ENCODE peak calls at places on chromosomes 12 and 14, in six cellular contexts. X is K562, I is GM12878, P is H1, S is HepG2, Z is GM12891. C is an unnamed sample.

GRCh38 chr12:111767362-111768158 is 827 bp downstream of the ALDH2 start:
- DNase-seq in X (no peak), I (no peak), S (peak), Z (no peak), P (no peak), C (no peak)

GRCh38 chr12:68610435-68611093 is at the start of gene RAP1B:
- DNase-seq in Z (peak), I (no peak), S (peak), P (peak), X (peak), C (peak)

GRCh38 chr12:48991247-48992050 is 7.7 kb downstream of the DDN start:
- DNase-seq in P (no peak), Z (no peak), I (no peak), S (no peak), X (no peak), C (no peak)

GRCh38 chr12:49982246-49983229 is 9.8 kb downstream of the AQP6 start:
- DNase-seq in X (peak), Z (no peak), I (no peak), S (no peak), P (no peak), C (no peak)

GRCh38 chr14:75711134-75711795 is 50.2 kb downstream of the TTLL5 start:
- DNase-seq in X (peak), S (peak), I (no peak), Z (peak), P (peak), C (no peak)

GRCh38 chr14:71754422-71755095 is 177.7 kb upstream of the RGS6 start:
- DNase-seq in Z (no peak), S (no peak), X (no peak), I (no peak), P (no peak), C (no peak)

GRCh38 chr12:44369967-44370366 is 506.1 kb downstream of the NELL2 start:
- DNase-seq in X (no peak), P (no peak), Z (no peak), I (no peak), S (no peak), C (no peak)

GRCh38 chr12:79765157-79765556 is 74.4 kb upstream of the PAWR start:
- DNase-seq in P (no peak), Z (no peak), S (no peak), X (no peak), I (no peak), C (no peak)

GRCh38 chr12:64311877-64312276 is 78.7 kb downstream of the C12orf56 start:
- DNase-seq in S (no peak), Z (no peak), P (no peak), I (no peak), X (no peak), C (no peak)
- TF ChIP-seq POLR2AphosphoS5 in S (no peak), Z (no peak), P (no peak), I (no peak), X (no peak), C (no peak)

DNA sequence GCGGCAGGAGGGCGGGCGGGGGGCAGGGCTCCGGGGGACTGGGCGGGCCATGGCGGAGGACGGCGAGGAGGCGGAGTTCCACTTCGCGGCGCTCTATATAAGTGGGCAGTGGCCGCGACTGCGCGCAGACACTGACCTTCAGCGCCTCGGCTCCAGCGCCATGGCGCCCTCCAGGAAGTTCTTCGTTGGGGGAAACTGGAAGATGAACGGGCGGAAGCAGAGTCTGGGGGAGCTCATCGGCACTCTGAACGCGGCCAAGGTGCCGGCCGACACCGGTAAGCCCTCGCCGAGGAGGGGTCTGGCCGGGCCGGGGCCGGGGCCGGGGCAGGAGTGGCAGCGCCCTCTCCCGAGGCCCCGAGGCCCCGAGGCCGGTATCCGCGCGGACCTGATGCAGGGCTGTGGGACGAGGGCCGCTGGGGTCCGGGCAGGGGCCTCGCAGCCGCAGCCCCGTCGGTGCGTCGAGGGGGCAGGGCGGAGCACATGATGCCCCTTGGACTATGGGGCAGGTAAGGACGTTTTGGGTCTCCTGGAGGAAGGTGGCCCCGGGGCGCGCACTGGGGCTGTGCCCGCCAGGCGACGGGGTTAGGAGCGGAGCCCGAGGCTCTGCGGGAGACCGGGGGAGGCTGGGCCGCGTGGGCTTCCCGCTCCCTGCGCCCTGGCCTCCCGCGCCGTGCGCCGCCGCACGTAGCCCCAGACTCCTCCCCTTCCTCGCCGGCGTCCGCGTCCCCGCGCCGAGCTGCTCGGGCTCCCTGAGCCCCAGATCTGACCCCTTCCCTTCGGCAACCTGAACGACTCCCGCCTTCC is at the start of gene TPI1:
- DNase-seq in Z (peak), X (peak), P (peak), I (peak), S (peak), C (peak)
- TF ChIP-seq POLR2A in Z (peak), X (peak), P (no peak), I (peak), S (peak), C (peak)

GRCh38 chr12:121114806-121115205 is 17.9 kb upstream of the P2RX7 start:
- DNase-seq in P (no peak), Z (no peak), X (no peak), S (no peak), I (no peak), C (no peak)
- TF ChIP-seq TAF1 in P (no peak), Z (no peak), X (no peak), S (no peak), I (no peak), C (no peak)

GRCh38 chr12:76178461-76178860 is 94.0 kb upstream of the NAP1L1 start:
- DNase-seq in P (no peak), Z (no peak), S (no peak), I (no peak), X (no peak), C (no peak)

GRCh38 chr12:76180401-76181277 is 96.2 kb upstream of the NAP1L1 start:
- DNase-seq in P (no peak), Z (no peak), S (no peak), I (no peak), X (peak), C (no peak)

GRCh38 chr12:76187177-76187576 is 102.7 kb upstream of the NAP1L1 start:
- DNase-seq in S (no peak), Z (no peak), X (no peak), P (no peak), I (no peak), C (no peak)

GRCh38 chr12:76186507-76186906 is 102.0 kb upstream of the NAP1L1 start:
- DNase-seq in I (no peak), Z (no peak), S (no peak), P (no peak), X (no peak), C (no peak)

DNA sequence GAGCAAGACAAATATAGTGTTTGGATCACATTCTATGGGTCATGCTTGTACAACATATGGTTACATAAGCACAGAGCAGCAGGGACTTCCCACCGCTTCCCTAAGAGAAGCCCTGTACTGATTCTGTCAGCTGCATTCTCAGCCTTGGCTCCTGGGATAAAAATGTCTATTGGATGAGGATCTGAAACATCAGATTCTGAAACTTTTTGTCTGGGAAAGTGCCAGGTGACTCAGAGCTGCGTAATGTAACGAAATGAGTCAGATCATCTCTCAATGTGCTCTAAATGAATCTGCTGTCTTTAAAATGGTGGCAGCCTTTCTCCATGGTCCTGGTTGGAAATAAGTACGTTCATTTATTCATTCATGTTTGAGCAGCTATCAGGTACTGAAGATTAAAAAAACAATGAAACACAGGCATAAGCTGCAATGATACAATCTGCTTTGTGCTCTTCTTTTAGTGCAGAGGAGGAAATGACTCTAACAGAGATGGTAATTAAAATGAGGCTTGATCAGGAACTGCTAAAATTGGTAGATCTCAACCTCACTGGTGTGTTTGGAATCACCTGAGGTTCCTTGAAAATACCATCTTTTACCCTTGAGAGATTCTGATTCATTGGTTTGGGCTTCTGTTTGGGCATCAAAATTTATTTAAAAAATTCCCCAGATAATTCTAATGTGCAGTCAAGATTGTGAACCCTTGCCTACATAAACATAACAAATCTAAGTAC is 99.1 kb upstream of the NAP1L1 start:
- DNase-seq in P (no peak), X (peak), S (peak), I (peak), Z (peak), C (no peak)
- TF ChIP-seq POLR2AphosphoS5 in P (no peak), X (no peak), S (no peak), I (no peak), Z (no peak), C (no peak)

GRCh38 chr12:52876371-52876770 is 27.6 kb upstream of the KRT78 start:
- DNase-seq in Z (no peak), X (no peak), S (no peak), P (no peak), I (no peak), C (no peak)
- TF ChIP-seq POLR2A in Z (no peak), X (no peak), S (no peak), P (no peak), I (no peak), C (no peak)

GRCh38 chr12:95805864-95806669 is 15.5 kb upstream of the NTN4 start:
- DNase-seq in S (no peak), Z (no peak), P (no peak), X (no peak), I (no peak), C (no peak)
- TF ChIP-seq TAF1 in S (no peak), Z (no peak), P (no peak), X (no peak), I (no peak), C (no peak)

GRCh38 chr14:52694761-52695480 is 437 bp downstream of the ERO1A start:
- DNase-seq in X (peak), S (peak), Z (peak), I (peak), P (no peak), C (peak)
- TF ChIP-seq POLR2AphosphoS5 in X (no peak), S (no peak), Z (peak), I (no peak), P (no peak), C (no peak)

GRCh38 chr12:120497524-120498150 is 1.7 kb downstream of the DYNLL1 start:
- DNase-seq in X (no peak), I (no peak), P (no peak), S (no peak), Z (no peak), C (no peak)

GRCh38 chr12:120498870-120499515 is 3.1 kb downstream of the DYNLL1 start:
- DNase-seq in P (no peak), Z (no peak), I (no peak), X (no peak), S (no peak), C (no peak)

GRCh38 chr12:120495189-120495722 is 657 bp upstream of the DYNLL1 start:
- DNase-seq in Z (no peak), I (no peak), S (no peak), X (no peak), P (peak), C (no peak)

GRCh38 chr12:120495723-120496352 is at the start of gene DYNLL1:
- DNase-seq in I (peak), P (peak), S (peak), X (peak), Z (peak), C (peak)

DNA sequence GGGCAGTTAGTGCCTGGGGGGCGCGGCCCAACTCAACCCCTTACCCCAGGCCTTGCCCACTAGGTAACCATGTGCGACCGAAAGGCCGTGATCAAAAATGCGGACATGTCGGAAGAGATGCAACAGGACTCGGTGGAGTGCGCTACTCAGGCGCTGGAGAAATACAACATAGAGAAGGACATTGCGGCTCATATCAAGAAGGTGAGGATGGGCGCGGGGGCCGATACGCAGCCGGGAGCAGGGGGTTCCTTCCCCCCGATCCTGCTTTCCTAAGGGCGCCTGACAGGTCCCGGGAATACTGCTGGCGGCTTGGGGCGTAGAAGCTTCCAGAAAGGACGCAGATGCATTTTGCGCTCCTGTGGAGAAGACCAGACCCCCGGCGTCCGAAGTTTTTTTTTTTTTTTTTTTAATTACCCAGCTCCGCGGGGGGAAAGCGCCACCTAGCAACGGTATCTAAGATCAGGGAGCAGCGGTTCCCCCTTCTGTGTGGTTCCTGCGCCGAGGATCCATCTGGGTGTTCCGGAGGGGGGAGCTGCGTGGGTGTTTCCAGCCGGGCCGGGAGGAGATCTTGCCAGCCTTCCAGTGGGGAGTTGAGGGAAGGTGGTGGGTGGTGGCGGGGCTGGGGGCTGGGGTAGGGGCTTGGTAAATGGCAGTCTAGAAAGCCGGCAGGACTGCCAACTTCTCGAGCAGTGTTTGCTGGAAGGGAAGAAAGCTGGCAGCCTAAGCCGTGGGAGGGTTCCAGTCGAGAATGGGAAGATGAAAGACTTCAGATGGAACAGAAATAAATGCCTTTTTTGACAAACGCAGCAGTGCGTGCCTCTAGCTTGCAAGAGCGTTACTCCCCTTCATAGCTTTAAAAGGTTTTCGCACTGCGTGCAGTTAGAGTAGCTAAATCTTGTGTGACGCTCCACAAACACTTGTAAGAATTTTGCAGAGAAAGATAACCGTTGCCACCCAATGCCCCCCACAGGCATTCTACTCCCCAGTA is 734 bp downstream of the DYNLL1 start:
- DNase-seq in Z (peak), S (no peak), X (peak), I (no peak), P (peak), C (peak)
- TF ChIP-seq POLR2A in Z (no peak), S (no peak), X (no peak), I (no peak), P (no peak), C (no peak)

GRCh38 chr14:99756796-99757195 is 36.4 kb upstream of the EML1 start:
- DNase-seq in P (no peak), X (no peak), I (no peak), Z (no peak), S (no peak), C (no peak)

GRCh38 chr14:99759546-99759925 is 33.7 kb upstream of the EML1 start:
- DNase-seq in Z (no peak), I (no peak), X (no peak), P (no peak), S (no peak), C (no peak)

GRCh38 chr14:99757331-99758070 is 35.7 kb upstream of the EML1 start:
- DNase-seq in S (no peak), P (no peak), Z (no peak), X (no peak), I (no peak), C (no peak)

GRCh38 chr14:99758915-99759545 is 34.2 kb upstream of the EML1 start:
- DNase-seq in X (no peak), I (no peak), S (no peak), P (no peak), Z (no peak), C (no peak)

DNA sequence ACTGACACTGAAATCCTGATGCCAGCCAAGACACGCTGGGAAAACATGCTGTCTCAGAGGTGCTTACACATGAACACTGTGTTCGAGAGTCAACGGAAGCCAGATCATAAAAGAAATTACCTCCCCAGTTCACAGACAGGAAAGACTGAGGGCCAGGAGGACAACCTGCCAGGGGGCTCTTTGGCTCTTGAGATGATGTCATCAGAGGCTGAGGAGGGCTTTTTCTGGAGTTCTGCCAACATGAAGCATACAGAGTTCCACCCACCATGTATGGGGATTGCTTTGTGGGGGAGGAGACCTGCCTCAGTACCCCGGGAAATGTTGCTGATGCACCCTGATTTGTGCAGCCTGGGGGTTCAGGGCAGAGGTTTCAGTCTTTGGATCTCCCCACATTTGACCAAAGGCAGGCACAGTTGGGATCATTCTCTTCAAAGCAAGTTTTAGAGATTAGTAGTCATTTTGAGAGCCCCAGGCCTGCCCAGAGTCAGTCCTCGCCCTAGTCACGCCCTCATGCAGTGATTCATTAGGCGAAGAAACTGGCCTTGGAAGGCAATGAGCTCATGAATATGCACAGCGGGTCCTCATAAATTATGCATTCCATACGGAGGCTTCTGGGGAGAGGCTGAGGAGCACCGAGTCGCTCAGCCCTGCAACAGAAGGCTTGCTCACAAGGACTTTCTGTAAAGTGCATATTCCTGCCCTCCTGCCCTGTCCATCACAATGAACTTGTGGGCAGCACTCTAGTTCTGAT is 34.9 kb upstream of the EML1 start:
- DNase-seq in X (no peak), Z (no peak), I (no peak), S (no peak), P (no peak), C (no peak)
- TF ChIP-seq TAF1 in X (no peak), Z (no peak), I (no peak), S (no peak), P (no peak), C (no peak)